ENCODE peak calls at places on chromosomes 1 and 21, in five cellular contexts. E, R, B, I and Z are unnamed samples. For H3K9me3, the result is how much of the 10 kb centered on the place peaks cover.

GRCh38 chr21:16419188-16419874 is 689.5 kb downstream of the USP25 start:
- DNase-seq in R (peak), I (peak), E (no peak), B (peak), Z (peak)

GRCh38 chr1:167373398-167373797 is 144.9 kb downstream of the CD247 start:
- DNase-seq in B (peak), R (no peak), E (no peak), I (no peak), Z (no peak)

GRCh38 chr1:61141288-61142044 is 59.1 kb downstream of the NFIA start:
- DNase-seq in B (peak), R (no peak), I (no peak), E (no peak), Z (no peak)

GRCh38 chr1:7384121-7384520 is 387.0 kb upstream of the VAMP3 start:
- DNase-seq in E (no peak), R (no peak), B (no peak), I (no peak), Z (peak)

GRCh38 chr1:119133987-119134386 is 6.5 kb downstream of the WARS2 start:
- DNase-seq in B (peak), E (no peak), R (peak), I (no peak), Z (no peak)

GRCh38 chr1:228803421-228803820 is 68.1 kb downstream of the RHOU start:
- DNase-seq in R (no peak), I (no peak), B (no peak), E (no peak), Z (no peak)

GRCh38 chr1:228345201-228345930 is 61.3 kb downstream of the TRIM11 start:
- DNase-seq in B (no peak), I (peak), R (no peak), E (no peak), Z (peak)

GRCh38 chr1:172449585-172450523 is 6.0 kb upstream of the PIGC start:
- DNase-seq in I (peak), B (peak), R (peak), E (peak), Z (peak)

GRCh38 chr21:35995522-35996088 is 64.7 kb downstream of the SETD4 start:
- DNase-seq in E (no peak), B (no peak), I (no peak), R (no peak), Z (no peak)

GRCh38 chr1:242132446-242132845 is 133.5 kb upstream of the MAP1LC3C start:
- DNase-seq in I (no peak), B (no peak), E (no peak), R (no peak), Z (no peak)

GRCh38 chr1:109243860-109244552 is 5.3 kb upstream of the CELSR2 start:
- DNase-seq in E (no peak), R (no peak), B (no peak), I (peak), Z (no peak)

GRCh38 chr1:173925306-173926242 is 8.4 kb upstream of the SERPINC1 start:
- DNase-seq in B (no peak), E (no peak), I (no peak), R (no peak), Z (no peak)

GRCh38 chr1:205709640-205710039 is 29.3 kb upstream of the SLC45A3 start:
- DNase-seq in I (no peak), B (no peak), E (no peak), R (no peak), Z (no peak)

GRCh38 chr1:205710201-205711062 is 30.1 kb upstream of the SLC45A3 start:
- DNase-seq in B (no peak), R (no peak), I (no peak), E (no peak), Z (no peak)

GRCh38 chr1:205714190-205714905 is 34.0 kb upstream of the SLC45A3 start:
- DNase-seq in E (no peak), I (no peak), B (peak), R (no peak), Z (no peak)

GRCh38 chr1:205709059-205709398 is 28.7 kb upstream of the SLC45A3 start:
- DNase-seq in E (no peak), R (peak), B (peak), I (no peak), Z (no peak)

GRCh38 chr1:205711105-205712048 is 31.1 kb upstream of the SLC45A3 start:
- DNase-seq in R (peak), I (no peak), E (peak), B (peak), Z (no peak)
- H3K27ac ChIP-seq in R (no peak), I (no peak), E (no peak), B (peak), Z (no peak)

GRCh38 chr1:39088658-39089057 is 62.5 kb downstream of the NDUFS5 start:
- DNase-seq in R (no peak), B (no peak), E (no peak), I (no peak), Z (no peak)
- H3K9me3 ChIP-seq in R (under half), B (under half), E (under half), I (under half), Z (under half)

DNA sequence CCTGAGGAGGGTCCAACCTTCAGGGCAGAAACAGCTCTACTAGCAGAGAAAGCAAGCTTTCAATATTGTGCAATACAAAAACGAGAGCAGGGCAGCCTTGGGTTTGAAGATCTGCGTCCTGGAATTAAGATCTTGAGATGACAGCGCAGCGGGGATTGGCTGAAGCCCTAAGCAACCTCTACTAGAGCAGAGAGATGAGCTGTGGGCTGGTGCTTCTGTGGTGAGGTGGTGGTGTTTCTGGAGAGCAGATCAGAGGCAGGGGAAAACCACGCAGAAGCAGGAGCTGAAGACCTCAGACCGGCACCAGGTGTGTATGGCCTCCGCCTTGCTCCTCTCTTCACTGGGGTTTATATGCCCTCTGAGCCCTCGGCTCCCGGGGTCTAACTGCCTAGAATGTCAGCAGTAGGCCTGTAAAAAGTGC is 12.5 kb downstream of the TRAF3IP3 start:
- DNase-seq in E (peak), R (no peak), I (no peak), B (no peak), Z (no peak)
- H3K4me3 ChIP-seq in E (peak), R (no peak), I (peak), B (no peak), Z (no peak)

DNA sequence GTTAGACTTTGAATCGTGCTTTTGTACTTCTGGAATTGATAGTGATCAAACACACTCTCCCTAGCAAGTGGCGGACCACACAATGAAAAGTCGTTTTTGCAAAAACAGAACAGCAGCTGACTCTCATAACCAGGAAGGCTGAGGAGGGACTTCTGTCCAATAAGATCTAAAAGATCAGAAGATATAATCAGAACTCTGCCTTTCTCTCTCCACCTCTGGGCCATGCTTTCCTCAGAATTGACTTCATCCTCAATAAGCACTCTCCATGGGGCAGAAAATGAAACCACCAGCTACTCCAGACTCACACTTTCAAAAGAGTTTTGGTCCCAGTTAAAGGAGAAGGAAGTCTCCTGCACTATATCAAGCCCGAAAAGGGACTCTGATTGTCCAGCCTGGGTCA is 55.3 kb upstream of the SAMD13 start:
- DNase-seq in B (no peak), I (no peak), R (peak), E (no peak), Z (no peak)
- H3K27ac ChIP-seq in B (no peak), I (no peak), R (peak), E (no peak), Z (no peak)

GRCh38 chr21:21731626-21732025 is 733.4 kb downstream of the NCAM2 start:
- DNase-seq in B (no peak), R (no peak), E (no peak), I (no peak), Z (no peak)

GRCh38 chr21:21740207-21740606 is 742.0 kb downstream of the NCAM2 start:
- DNase-seq in I (no peak), E (no peak), B (no peak), R (no peak), Z (no peak)

GRCh38 chr21:21734088-21734487 is 735.9 kb downstream of the NCAM2 start:
- DNase-seq in B (no peak), I (no peak), R (no peak), E (no peak), Z (no peak)

DNA sequence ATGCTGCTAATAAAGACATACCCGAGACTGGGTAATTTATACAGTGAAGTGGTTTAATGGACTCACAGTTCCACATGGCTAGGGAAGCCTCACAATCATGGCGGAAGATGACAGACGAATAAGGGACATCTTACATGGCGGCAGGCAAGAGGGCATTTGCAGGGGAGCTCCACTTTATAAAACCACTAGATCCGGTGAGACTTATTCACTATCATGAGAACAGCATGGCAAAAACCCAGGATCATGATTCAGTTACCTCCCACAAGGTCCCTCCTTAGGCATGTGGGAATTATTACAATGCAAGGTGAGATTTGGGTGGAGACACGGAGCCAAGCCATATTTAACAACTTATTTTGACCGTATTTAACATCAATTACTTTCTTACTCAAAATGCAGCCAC is 739.0 kb downstream of the NCAM2 start:
- DNase-seq in I (no peak), R (no peak), B (no peak), E (no peak), Z (no peak)
- H3K9me3 ChIP-seq in I (under half), R (under half), B (under half), E (under half), Z (under half)

DNA sequence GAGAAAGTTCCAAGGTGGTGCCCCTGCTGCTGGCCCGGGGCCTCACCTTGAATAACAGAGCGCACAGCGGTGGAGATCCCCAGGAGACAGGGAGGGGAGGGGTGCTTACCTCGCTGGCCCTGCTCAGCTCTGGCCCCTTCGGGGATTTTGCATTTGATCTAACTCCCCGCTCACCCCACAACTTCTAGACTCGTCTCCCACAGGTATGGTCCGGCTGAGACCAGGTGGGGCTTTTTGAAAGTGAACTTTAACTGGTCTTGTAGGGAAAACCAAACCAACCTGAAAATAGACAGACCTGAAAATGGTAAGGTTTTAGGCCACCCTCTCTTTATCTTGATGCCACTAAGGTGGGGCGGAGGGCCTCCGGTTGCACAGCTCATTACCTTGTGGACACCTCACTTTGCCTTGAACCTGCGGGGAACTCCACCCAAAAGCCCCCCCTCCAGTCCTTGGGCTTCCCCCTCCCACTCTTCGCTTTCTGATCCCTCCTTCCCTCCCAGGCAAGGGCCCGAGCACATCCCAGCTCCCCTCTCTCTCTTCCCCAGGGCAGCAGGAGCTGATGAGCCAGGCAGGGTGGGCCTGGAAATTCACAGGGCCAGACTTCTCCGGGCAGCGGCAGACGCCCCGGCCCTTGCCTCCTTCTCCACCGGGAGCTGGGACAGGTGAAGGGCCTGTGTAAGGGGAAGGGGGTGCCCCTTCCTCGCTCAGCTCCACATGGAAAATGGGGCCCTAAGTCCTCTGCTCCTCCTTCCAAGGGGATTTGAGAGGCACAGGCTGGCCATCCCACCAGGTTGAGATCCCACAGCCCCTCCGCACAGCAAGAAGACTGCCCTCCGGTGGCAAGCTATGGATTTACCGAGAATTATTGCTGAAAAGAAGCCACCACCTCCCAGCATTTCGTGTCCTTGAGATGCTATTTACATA is 16.1 kb downstream of the TNFRSF8 start:
- DNase-seq in R (peak), I (no peak), B (peak), E (peak), Z (no peak)
- H3K4me3 ChIP-seq in R (no peak), I (no peak), B (no peak), E (peak), Z (no peak)